ENCODE peak calls at places on chromosomes 11 and 22, in nine cellular contexts. D is adrenal gland, Q is body of pancreas, R is HCT116, V is IMR-90, X is vagina, M is prostate gland, Z is right lobe of liver, T is uterus. J is an unnamed sample. For H3K9me3 and H3K36me3, the result is how much of the 10 kb centered on the place peaks cover.

GRCh38 chr11:2868604-2869526 is 16.7 kb downstream of the CDKN1C start:
- DNase-seq in X (no peak), T (no peak), M (no peak), Z (no peak), R (no peak), V (no peak), D (no peak), Q (no peak), J (no peak)

GRCh38 chr11:36073411-36074203 is 129.7 kb downstream of the LDLRAD3 start:
- DNase-seq in D (peak), V (peak), Q (no peak), Z (peak), R (no peak), M (no peak), T (no peak), X (peak), J (no peak)

GRCh38 chr11:110984147-110984546 is 261.4 kb upstream of the POU2AF2 start:
- DNase-seq in X (no peak), M (no peak), Z (no peak), Q (no peak), D (no peak), R (no peak), T (no peak), V (peak), J (no peak)

GRCh38 chr11:120605469-120605868 is 93.9 kb downstream of the GRIK4 start:
- DNase-seq in V (no peak), T (no peak), Z (no peak), R (no peak), Q (no peak), X (no peak), D (no peak), M (no peak), J (no peak)

GRCh38 chr11:14577835-14578529 is 57.8 kb upstream of the PSMA1 start:
- DNase-seq in X (no peak), D (no peak), V (no peak), Q (no peak), Z (no peak), R (no peak), T (no peak), M (no peak), J (no peak)

GRCh38 chr11:1453611-1454386 is 32.8 kb downstream of the MOB2 start:
- DNase-seq in D (no peak), Z (no peak), V (no peak), R (no peak), M (peak), Q (no peak), X (no peak), T (no peak), J (no peak)

GRCh38 chr11:70675697-70676374 is 277.5 kb downstream of the CTTN start:
- DNase-seq in Z (no peak), T (no peak), X (no peak), Q (no peak), D (no peak), V (no peak), M (peak), R (peak), J (no peak)

GRCh38 chr11:113308601-113309000 is 5.8 kb upstream of the TTC12 start:
- DNase-seq in V (no peak), Q (no peak), X (no peak), Z (no peak), M (no peak), D (no peak), T (no peak), R (no peak), J (no peak)

GRCh38 chr11:118746988-118747585 is 43.9 kb downstream of the DDX6 start:
- DNase-seq in R (no peak), Z (no peak), M (no peak), V (peak), D (no peak), T (no peak), Q (no peak), X (no peak), J (no peak)

GRCh38 chr11:69817265-69818236 is 1.7 kb downstream of the FGF3 start:
- DNase-seq in R (no peak), D (no peak), M (no peak), T (no peak), Z (peak), Q (no peak), X (no peak), V (no peak), J (no peak)

GRCh38 chr22:26066534-26066933 is 102.7 kb upstream of the SEZ6L start:
- DNase-seq in T (no peak), Z (no peak), V (no peak), M (no peak), D (no peak), Q (no peak), X (no peak), R (no peak), J (no peak)

GRCh38 chr11:133927690-133928627 is 28.8 kb downstream of the IGSF9B start:
- DNase-seq in X (no peak), Q (peak), V (peak), R (no peak), D (peak), T (peak), Z (peak), M (peak), J (peak)

GRCh38 chr22:38657248-38657909 is 941 bp downstream of the CBY1 start:
- DNase-seq in R (no peak), D (peak), V (no peak), T (no peak), Q (peak), M (no peak), X (no peak), Z (peak), J (no peak)

GRCh38 chr11:2445948-2446551 is 1.2 kb downstream of the KCNQ1 start:
- DNase-seq in X (no peak), T (no peak), R (no peak), D (peak), Q (peak), M (no peak), Z (no peak), V (no peak), J (no peak)

GRCh38 chr11:104531075-104531474 is 367.1 kb upstream of the PDGFD start:
- DNase-seq in X (no peak), Q (no peak), Z (no peak), V (no peak), R (no peak), T (no peak), M (no peak), D (no peak), J (no peak)

GRCh38 chr22:42584364-42584940 is 30.2 kb downstream of the POLDIP3 start:
- DNase-seq in M (no peak), T (no peak), V (no peak), Q (no peak), R (no peak), X (no peak), D (no peak), Z (no peak), J (no peak)

GRCh38 chr22:42582987-42583386 is 29.2 kb downstream of the SERHL2 start:
- DNase-seq in X (no peak), Z (no peak), V (no peak), D (no peak), M (no peak), R (no peak), T (no peak), Q (no peak), J (no peak)

GRCh38 chr22:42585096-42585495 is 29.6 kb downstream of the POLDIP3 start:
- DNase-seq in Z (no peak), M (no peak), T (no peak), D (no peak), R (no peak), X (no peak), Q (no peak), V (no peak), J (no peak)

GRCh38 chr22:42577623-42578240 is 24.0 kb downstream of the SERHL2 start:
- DNase-seq in V (no peak), D (peak), M (no peak), R (no peak), T (no peak), X (no peak), Q (no peak), Z (no peak), J (no peak)

GRCh38 chr22:42581762-42582716 is 28.3 kb downstream of the SERHL2 start:
- DNase-seq in R (peak), Q (peak), D (peak), M (peak), V (peak), X (no peak), Z (peak), T (peak), J (peak)
- TF ChIP-seq POLR2A in R (peak), Q (peak), D (no peak), M (peak), V (peak), X (no peak), Z (peak), T (peak), J (no peak)

GRCh38 chr11:97419729-97420128 is 1029.9 kb downstream of the JRKL start:
- DNase-seq in X (no peak), Q (no peak), M (no peak), Z (no peak), T (no peak), V (no peak), D (no peak), R (no peak), J (no peak)
- H3K9me3 ChIP-seq in X (under half), Q (under half), M (under half), Z (under half), T (under half), V (under half), D (under half), R (under half), J (under half)

DNA sequence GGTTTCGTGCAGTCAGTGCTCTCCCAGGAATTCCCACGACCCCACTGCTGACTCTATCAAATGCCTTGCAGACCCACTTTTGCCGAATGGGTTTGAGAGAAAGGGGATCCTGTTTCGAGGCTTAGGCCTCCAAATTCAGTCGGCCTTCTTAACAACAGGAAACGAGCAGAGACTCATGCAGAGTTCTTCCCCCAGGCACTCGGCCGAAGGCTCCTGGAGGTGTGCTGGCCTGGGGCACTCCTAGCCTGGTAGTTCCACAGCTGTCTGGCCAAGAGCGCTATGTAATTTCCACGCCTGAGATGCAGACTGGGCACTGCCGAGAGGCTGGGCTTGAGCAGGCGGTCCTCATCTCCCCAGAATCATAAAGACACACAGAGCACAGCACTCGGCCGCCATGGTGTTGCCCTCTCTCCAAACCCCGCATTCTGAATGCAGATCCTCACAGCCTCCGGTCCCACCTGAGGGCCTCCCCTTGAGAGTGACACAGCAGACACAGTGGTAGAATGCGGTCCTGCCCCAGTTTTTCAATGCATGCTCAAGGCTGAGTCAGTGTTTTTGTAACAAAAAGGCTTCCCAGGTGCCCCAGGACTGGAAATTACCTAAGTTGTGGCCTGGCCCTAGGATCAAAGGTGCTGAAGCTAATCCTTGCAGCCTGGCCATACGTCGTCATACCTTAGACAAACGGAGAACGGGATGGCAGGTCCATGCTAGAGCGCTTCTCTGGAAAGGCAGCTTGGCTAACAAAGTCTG is 30.2 kb upstream of the BID start:
- DNase-seq in Q (no peak), X (no peak), R (no peak), M (no peak), Z (no peak), D (no peak), T (no peak), V (no peak), J (no peak)
- H3K36me3 ChIP-seq in Q (under half), X (under half), R (under half), M (under half), Z (under half), D (under half), T (under half), V (under half), J (under half)

GRCh38 chr22:21003782-21004181 is 1.9 kb upstream of the THAP7 start:
- DNase-seq in R (no peak), Z (no peak), M (no peak), T (no peak), D (no peak), X (no peak), V (no peak), Q (no peak), J (no peak)

GRCh38 chr22:21000987-21001600 is 824 bp downstream of the THAP7 start:
- DNase-seq in X (no peak), Z (no peak), M (no peak), T (no peak), D (peak), R (no peak), V (no peak), Q (no peak), J (no peak)

GRCh38 chr22:20999350-21000214 is 2.3 kb downstream of the THAP7 start:
- DNase-seq in R (no peak), V (no peak), Q (no peak), M (no peak), Z (no peak), X (no peak), D (no peak), T (no peak), J (no peak)

GRCh38 chr22:21000215-21000986 is 1.5 kb downstream of the THAP7 start:
- DNase-seq in V (no peak), Z (no peak), T (no peak), M (no peak), X (no peak), Q (no peak), R (no peak), D (no peak), J (no peak)

GRCh38 chr22:21001601-21002325 is at the start of gene THAP7:
- DNase-seq in M (peak), Z (peak), R (peak), V (peak), Q (peak), X (peak), D (peak), T (peak), J (peak)
- TF ChIP-seq POLR2A in M (peak), Z (peak), R (peak), V (peak), Q (peak), X (peak), D (peak), T (peak), J (peak)

DNA sequence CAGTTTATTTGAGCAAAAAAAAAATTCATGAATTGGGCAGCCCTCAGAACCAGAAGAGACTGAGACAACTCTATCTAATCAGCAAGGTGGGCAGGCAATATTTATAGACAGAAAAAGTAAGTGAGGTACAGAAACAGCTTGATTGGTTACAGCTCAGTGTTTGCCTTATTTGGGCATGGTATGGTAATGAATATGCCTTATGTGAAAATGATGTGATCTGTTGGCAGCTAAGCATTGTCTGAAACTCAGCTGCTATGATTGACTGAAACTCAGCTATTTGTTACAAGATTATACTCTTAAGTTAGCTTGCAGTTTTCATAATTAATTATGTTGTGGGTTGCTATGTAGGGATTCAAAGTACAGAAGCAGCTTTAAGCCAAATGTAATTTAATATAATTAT is 127.6 kb downstream of the CNTN5 start:
- DNase-seq in X (no peak), Q (no peak), D (no peak), T (no peak), R (no peak), Z (no peak), V (no peak), M (no peak), J (no peak)
- H3K9me3 ChIP-seq in X (under half), Q (under half), D (under half), T (under half), R (under half), Z (under half), V (under half), M (under half), J (under half)

GRCh38 chr22:41361716-41362310 is 19.9 kb upstream of the TEF start:
- DNase-seq in Z (no peak), T (no peak), V (peak), M (no peak), D (peak), X (no peak), R (no peak), Q (no peak), J (no peak)

GRCh38 chr22:41360126-41360525 is 21.6 kb upstream of the TEF start:
- DNase-seq in V (no peak), T (no peak), M (peak), D (no peak), X (no peak), Z (no peak), Q (no peak), R (no peak), J (peak)

GRCh38 chr22:41364233-41364632 is 17.5 kb upstream of the TEF start:
- DNase-seq in Z (no peak), X (no peak), T (no peak), V (no peak), Q (no peak), M (no peak), D (no peak), R (no peak), J (no peak)

GRCh38 chr22:41364955-41365354 is 16.8 kb upstream of the TEF start:
- DNase-seq in X (no peak), R (no peak), T (no peak), V (no peak), D (no peak), M (no peak), Z (no peak), Q (peak), J (no peak)

DNA sequence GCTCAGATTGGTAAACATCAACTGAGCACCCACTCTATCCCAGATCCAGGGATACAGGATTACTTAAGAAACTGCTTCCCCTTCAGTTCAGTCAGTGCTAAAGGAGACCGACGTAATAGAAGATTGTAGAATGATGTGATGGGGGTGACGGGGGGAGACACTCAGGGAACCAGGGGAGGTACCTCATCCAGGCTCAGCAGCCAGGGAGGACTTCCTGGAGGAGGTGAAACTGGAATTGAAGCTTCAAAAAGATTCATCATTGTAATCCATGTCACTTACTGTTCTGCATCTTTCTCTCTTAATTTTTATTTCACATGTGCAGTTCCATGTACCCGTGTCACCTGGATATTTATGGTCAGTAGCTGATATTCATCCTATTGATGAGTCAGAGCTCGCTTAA is 19.1 kb upstream of the TEF start:
- DNase-seq in Q (no peak), X (no peak), R (no peak), M (no peak), Z (no peak), V (no peak), T (no peak), D (no peak), J (no peak)
- H3K36me3 ChIP-seq in Q (under half), X (under half), R (under half), M (under half), Z (under half), V (under half), T (under half), D (under half), J (under half)

GRCh38 chr11:65788801-65789200 is 1.9 kb downstream of the OVOL1 start:
- DNase-seq in V (no peak), Z (no peak), Q (no peak), M (no peak), T (no peak), D (no peak), X (no peak), R (no peak), J (no peak)
- TF ChIP-seq POLR2A in V (no peak), Z (no peak), Q (no peak), M (no peak), T (no peak), D (no peak), X (no peak), R (no peak), J (no peak)